ENCODE peak calls at places on chromosome 20, in five cellular contexts. U is GM23338, X is upper lobe of right lung, F is MM.1S, C is fibroblast of mammary gland. N is an unnamed sample.

GRCh38 chr20:3826420-3826819 is 6.1 kb downstream of the AP5S1 start:
- DNase-seq in C (no peak), X (no peak), U (no peak), F (no peak), N (no peak)

GRCh38 chr20:11734431-11734830 is 183.3 kb upstream of the BTBD3 start:
- DNase-seq in F (no peak), C (no peak), U (no peak), X (no peak), N (no peak)

GRCh38 chr20:10965936-10966470 is 292.2 kb upstream of the JAG1 start:
- DNase-seq in X (no peak), U (no peak), F (no peak), C (peak), N (no peak)

GRCh38 chr20:20755674-20756319 is 43.4 kb upstream of the RALGAPA2 start:
- DNase-seq in C (no peak), F (no peak), U (no peak), X (no peak), N (no peak)

GRCh38 chr20:48767269-48767960 is 60.4 kb downstream of the PREX1 start:
- DNase-seq in X (no peak), F (no peak), U (no peak), C (no peak), N (no peak)

GRCh38 chr20:17570347-17571152 is 675 bp downstream of the DSTN start:
- DNase-seq in F (peak), C (peak), X (peak), U (peak), N (peak)

GRCh38 chr20:22974354-22974753 is 60.8 kb upstream of the SSTR4 start:
- DNase-seq in C (peak), U (peak), X (no peak), F (no peak), N (peak)

GRCh38 chr20:2236266-2236665 is 59.5 kb upstream of the TGM3 start:
- DNase-seq in F (peak), U (no peak), C (no peak), X (no peak), N (peak)

GRCh38 chr20:47927385-47927851 is 142.1 kb upstream of the SULF2 start:
- DNase-seq in X (no peak), C (peak), F (no peak), U (no peak), N (peak)

GRCh38 chr20:57772349-57772964 is 62.6 kb upstream of the PMEPA1 start:
- DNase-seq in U (peak), F (no peak), X (no peak), C (peak), N (peak)
- H3K4me3 ChIP-seq in U (no peak), F (no peak), X (no peak), C (no peak), N (no peak)

GRCh38 chr20:40938020-40938419 is 90.6 kb upstream of the TOP1 start:
- DNase-seq in U (peak), C (no peak), F (no peak), X (no peak), N (no peak)
- TF ChIP-seq CTCF in U (peak), C (peak), F (no peak), X (no peak), N (no peak)

GRCh38 chr20:63895886-63896135 is 885 bp downstream of the DNAJC5 start:
- DNase-seq in C (peak), F (no peak), X (no peak), U (no peak), N (peak)

GRCh38 chr20:63894358-63895201 is at the start of gene DNAJC5:
- DNase-seq in U (peak), X (peak), C (peak), F (peak), N (peak)

GRCh38 chr20:63895202-63895885 is 418 bp downstream of the DNAJC5 start:
- DNase-seq in C (no peak), F (no peak), U (no peak), X (no peak), N (no peak)

GRCh38 chr20:63892402-63892801 is 2.5 kb upstream of the DNAJC5 start:
- DNase-seq in X (no peak), U (no peak), C (no peak), F (no peak), N (no peak)

DNA sequence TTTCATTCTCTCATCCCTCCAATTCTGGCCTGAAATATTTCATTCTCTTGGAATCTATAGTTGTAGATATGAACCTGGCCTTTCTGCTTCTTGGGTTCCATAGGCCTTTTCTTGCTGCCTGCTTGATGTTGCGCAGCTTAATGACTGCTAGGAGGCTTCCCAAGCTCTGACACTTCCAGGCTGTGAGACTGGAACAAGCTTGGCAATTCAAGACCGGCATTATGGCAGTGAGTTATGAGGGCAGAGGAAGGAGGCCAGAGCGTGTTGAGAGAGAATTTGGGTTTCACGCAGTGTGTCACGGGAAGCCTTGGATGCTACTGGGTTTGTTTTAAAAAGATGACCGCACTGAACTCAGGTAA is 948 bp upstream of the DNAJC5 start:
- DNase-seq in U (no peak), X (no peak), C (peak), F (no peak), N (no peak)
- H3K4me3 ChIP-seq in U (peak), X (peak), C (peak), F (no peak), N (peak)

GRCh38 chr20:57526067-57526884 is 1.3 kb upstream of the CTCFL start:
- DNase-seq in C (no peak), F (no peak), X (no peak), U (peak), N (no peak)

GRCh38 chr20:57527728-57528127 is 2.8 kb upstream of the CTCFL start:
- DNase-seq in X (no peak), F (no peak), C (no peak), U (no peak), N (no peak)

GRCh38 chr20:57525328-57526053 is 551 bp upstream of the CTCFL start:
- DNase-seq in C (no peak), X (no peak), F (no peak), U (no peak), N (no peak)

GRCh38 chr20:57528148-57528547 is 3.2 kb upstream of the CTCFL start:
- DNase-seq in U (no peak), F (no peak), X (no peak), C (no peak), N (no peak)

GRCh38 chr20:57526885-57527566 is 2.1 kb upstream of the CTCFL start:
- DNase-seq in F (no peak), X (no peak), C (no peak), U (no peak), N (no peak)
- TF ChIP-seq CTCF in F (no peak), X (no peak), C (no peak), U (no peak), N (no peak)

GRCh38 chr20:32473231-32474008 is 111.7 kb downstream of the NOL4L start:
- DNase-seq in U (peak), F (no peak), C (no peak), X (peak), N (no peak)

GRCh38 chr20:32474717-32474966 is 110.5 kb downstream of the NOL4L start:
- DNase-seq in U (no peak), F (no peak), C (no peak), X (no peak), N (no peak)

GRCh38 chr20:32474009-32474716 is 111.0 kb downstream of the NOL4L start:
- DNase-seq in X (peak), C (peak), U (no peak), F (no peak), N (no peak)

GRCh38 chr20:32476684-32477593 is 108.2 kb downstream of the NOL4L start:
- DNase-seq in U (no peak), C (no peak), X (peak), F (no peak), N (no peak)

DNA sequence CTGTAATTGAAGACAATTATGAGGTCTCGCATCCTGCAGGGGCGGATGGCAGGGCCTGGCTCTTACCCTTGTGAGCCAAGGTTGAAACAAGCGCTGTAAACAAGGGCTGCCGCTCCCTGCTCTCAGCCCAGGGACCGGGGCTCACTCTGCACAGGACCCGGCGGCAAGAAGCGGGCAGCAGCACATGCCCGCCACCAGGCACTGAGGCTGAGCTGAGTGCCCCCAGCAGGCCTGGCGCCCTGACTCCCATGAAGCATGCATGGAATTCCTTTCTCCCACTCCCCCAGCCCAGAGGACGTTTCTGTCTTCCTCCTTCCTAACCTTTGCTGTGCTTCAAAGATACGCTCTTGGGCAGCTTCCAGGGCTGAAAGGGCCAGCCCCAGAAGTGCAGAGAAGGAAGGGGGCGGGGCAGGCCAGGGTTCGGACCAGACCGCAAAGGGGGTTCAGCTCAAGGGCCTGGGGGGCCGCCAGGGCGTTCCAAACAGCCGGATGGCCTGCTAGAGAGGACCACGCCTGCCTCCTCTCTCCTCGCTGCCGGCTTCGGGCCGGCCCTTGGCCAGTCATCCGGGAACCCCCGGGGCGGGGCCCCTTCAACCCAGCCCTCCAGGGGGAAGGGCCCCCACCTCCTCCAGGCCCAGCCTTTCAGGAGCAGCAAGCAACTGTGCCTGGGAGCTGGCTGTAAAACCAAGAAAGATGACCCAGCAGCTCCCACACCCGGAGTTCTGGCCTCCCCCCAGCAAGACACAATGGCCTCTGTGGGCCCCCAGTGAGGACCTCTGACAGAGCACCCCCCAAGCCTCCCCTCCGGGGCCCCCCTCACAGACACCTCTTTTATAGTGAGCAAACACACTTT is 109.9 kb downstream of the NOL4L start:
- DNase-seq in U (peak), F (no peak), C (peak), X (peak), N (peak)
- H3K4me3 ChIP-seq in U (peak), F (no peak), C (peak), X (peak), N (no peak)

DNA sequence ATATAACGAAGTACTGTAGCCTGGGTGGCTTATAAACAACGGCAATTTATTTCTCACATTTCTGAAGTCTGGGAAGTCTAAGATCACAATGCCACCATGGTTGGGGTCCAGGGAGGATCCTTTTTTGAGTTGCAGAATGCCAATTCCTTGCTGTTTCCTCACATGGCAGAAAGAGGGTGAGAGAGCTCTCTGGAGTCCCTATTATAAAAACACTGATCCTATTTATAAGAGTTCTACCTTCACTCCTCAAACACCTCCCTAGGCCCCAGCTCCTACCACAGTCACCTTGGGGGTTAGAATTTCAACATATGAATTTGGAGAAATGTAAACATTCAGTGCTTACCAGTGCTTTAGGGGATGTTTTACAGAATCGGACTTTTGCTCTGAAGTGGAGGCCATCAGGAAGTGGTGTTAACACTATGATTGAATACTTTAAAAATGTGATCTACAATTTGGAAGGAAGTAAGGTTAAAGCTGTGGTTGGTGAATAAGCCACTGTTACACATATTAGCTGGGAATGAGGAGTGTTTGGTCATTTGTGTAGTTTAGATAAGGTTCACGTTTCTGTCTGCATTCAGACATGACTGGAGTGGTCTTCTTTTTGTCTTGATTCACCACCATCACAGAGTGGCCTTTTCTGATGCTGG is 79.9 kb upstream of the SPTLC3 start:
- DNase-seq in X (no peak), C (peak), F (no peak), U (no peak), N (peak)
- TF ChIP-seq CTCF in X (no peak), C (no peak), F (no peak), U (no peak), N (no peak)

GRCh38 chr20:5482791-5483190 is 166.0 kb upstream of the PROKR2 start:
- DNase-seq in F (no peak), U (no peak), X (no peak), C (peak), N (no peak)
- H3K4me3 ChIP-seq in F (no peak), U (no peak), X (no peak), C (no peak), N (no peak)

GRCh38 chr20:25083773-25084615 is 2.1 kb upstream of the VSX1 start:
- DNase-seq in F (no peak), U (peak), X (no peak), C (no peak), N (no peak)
- TF ChIP-seq CTCF in F (peak), U (no peak), X (peak), C (peak), N (no peak)

GRCh38 chr20:57265649-57266250 is 691 bp downstream of the BMP7 start:
- DNase-seq in F (no peak), U (peak), X (no peak), C (peak), N (no peak)
- H3K4me3 ChIP-seq in F (no peak), U (peak), X (peak), C (no peak), N (no peak)

DNA sequence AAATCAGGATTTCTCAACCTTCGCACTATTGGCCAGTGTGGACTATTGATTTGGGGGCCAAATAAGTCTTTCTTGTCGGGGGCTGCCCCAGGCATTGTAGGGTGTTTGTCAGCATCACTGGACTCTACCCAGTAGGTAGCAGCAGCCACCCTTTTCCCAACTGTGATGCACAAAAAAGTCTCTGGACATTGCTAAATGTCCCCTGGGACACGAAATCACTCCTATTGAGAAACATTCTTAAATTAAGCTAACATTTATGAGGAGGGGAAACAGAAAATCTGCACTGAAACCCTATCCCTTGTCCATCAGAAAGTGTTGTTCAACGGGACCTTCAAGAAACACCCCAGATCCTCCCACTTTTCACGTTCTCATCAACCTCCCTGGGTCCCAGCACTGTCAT is 54.2 kb downstream of the NFATC2 start:
- DNase-seq in C (peak), F (no peak), U (no peak), X (no peak), N (no peak)
- TF ChIP-seq CTCF in C (no peak), F (no peak), U (no peak), X (no peak), N (no peak)

N was measured in epithelial cell of esophagus.